ENCODE peak calls at places on chromosomes 7 and 10, in ten cellular contexts. Z is hepatocyte; N is left ventricle myocardium inferior; A is CD8-positive, alpha-beta T cell; O is RWPE2; P is psoas muscle; R is PC-3; U is GM23248; H is left lung; W is BE2C. D is an unnamed sample. For H3K9me3, the result is how much of the 10 kb centered on the place peaks cover.

GRCh38 chr7:111763221-111763791 is 201.0 kb upstream of the IMMP2L start:
- DNase-seq in Z (peak), N (no peak), H (no peak), W (peak), U (peak), P (no peak), O (no peak), A (no peak), R (peak), D (no peak)

GRCh38 chr10:114714281-114714741 is 56.2 kb upstream of the ABLIM1 start:
- DNase-seq in W (no peak), H (no peak), U (peak), N (peak), A (no peak), P (no peak), R (peak), O (peak), Z (peak), D (no peak)

GRCh38 chr7:103079836-103080235 is 4.9 kb downstream of the ARMC10 start:
- DNase-seq in R (no peak), O (no peak), Z (no peak), U (no peak), H (no peak), N (no peak), W (no peak), P (no peak), A (no peak), D (no peak)

GRCh38 chr10:17229967-17230682 is 2.1 kb downstream of the VIM start:
- DNase-seq in Z (peak), O (peak), N (peak), R (peak), H (peak), P (peak), A (peak), U (peak), W (peak), D (peak)

GRCh38 chr10:89309646-89310045 is 7.8 kb downstream of the IFIT2 start:
- DNase-seq in W (no peak), P (no peak), N (no peak), R (no peak), U (no peak), O (no peak), Z (no peak), A (no peak), H (no peak), D (no peak)

GRCh38 chr7:73830872-73831655 is at the start of gene CLDN4:
- DNase-seq in N (no peak), R (peak), O (peak), W (peak), H (peak), A (no peak), Z (peak), P (no peak), U (no peak), D (no peak)

GRCh38 chr10:101766306-101766705 is 9.6 kb downstream of the FGF8 start:
- DNase-seq in H (no peak), U (no peak), A (no peak), W (no peak), N (no peak), R (no peak), O (no peak), P (no peak), Z (no peak), D (no peak)

GRCh38 chr7:77757589-77757988 is 40.6 kb downstream of the TMEM60 start:
- DNase-seq in H (no peak), A (no peak), Z (no peak), P (no peak), R (no peak), W (no peak), N (no peak), U (no peak), O (no peak), D (no peak)

GRCh38 chr10:119919271-119919670 is 26.7 kb downstream of the SEC23IP start:
- DNase-seq in N (no peak), H (no peak), P (no peak), R (no peak), W (no peak), U (peak), O (no peak), Z (no peak), A (no peak), D (no peak)

GRCh38 chr7:44533301-44534055 is 7.7 kb downstream of the NPC1L1 start:
- DNase-seq in P (no peak), N (no peak), H (no peak), R (no peak), W (no peak), O (no peak), A (no peak), U (peak), Z (no peak), D (no peak)

GRCh38 chr10:133401981-133402725 is 8.2 kb downstream of the MTG1 start:
- DNase-seq in P (no peak), N (no peak), H (peak), O (peak), W (no peak), A (no peak), Z (no peak), R (no peak), U (no peak), D (no peak)

GRCh38 chr10:5476918-5477525 is 22.3 kb downstream of the CALML5 start:
- DNase-seq in H (no peak), P (no peak), N (no peak), W (no peak), R (no peak), O (no peak), U (peak), A (no peak), Z (peak), D (no peak)

GRCh38 chr7:21547511-21547910 is 4.7 kb downstream of the DNAH11 start:
- DNase-seq in H (no peak), W (no peak), A (no peak), N (no peak), O (no peak), P (no peak), U (no peak), R (peak), Z (no peak), D (no peak)

GRCh38 chr10:50788951-50789904 is 49.5 kb downstream of the ASAH2B start:
- DNase-seq in N (no peak), P (no peak), O (no peak), A (no peak), Z (peak), H (no peak), U (peak), W (no peak), R (peak), D (no peak)

GRCh38 chr10:69963835-69964710 is 88.6 kb upstream of the MACROH2A2 start:
- DNase-seq in P (no peak), Z (no peak), A (no peak), W (no peak), O (no peak), H (no peak), N (no peak), U (no peak), R (no peak), D (no peak)

GRCh38 chr7:47689558-47689957 is 107.6 kb upstream of the TNS3 start:
- DNase-seq in W (no peak), N (no peak), P (no peak), H (no peak), U (no peak), R (no peak), A (no peak), O (no peak), Z (no peak), D (no peak)

GRCh38 chr10:105339669-105340068 is 698.6 kb downstream of the SORCS3 start:
- DNase-seq in A (no peak), Z (no peak), W (no peak), O (no peak), H (no peak), P (no peak), U (no peak), R (no peak), N (no peak), D (no peak)

GRCh38 chr7:133854739-133855138 is 272.4 kb upstream of the LRGUK start:
- DNase-seq in P (no peak), W (no peak), A (no peak), R (peak), O (no peak), H (no peak), Z (peak), U (peak), N (no peak), D (no peak)

GRCh38 chr10:69742356-69742695 is 59.4 kb upstream of the COL13A1 start:
- DNase-seq in H (no peak), U (no peak), W (no peak), P (no peak), N (no peak), R (no peak), O (no peak), Z (no peak), A (no peak), D (no peak)

GRCh38 chr7:87152897-87153641 is 816 bp downstream of the DMTF1 start:
- DNase-seq in W (peak), H (peak), U (peak), A (peak), N (peak), Z (peak), R (peak), O (no peak), P (peak), D (no peak)

GRCh38 chr10:52283174-52283573 is 30.9 kb upstream of the DKK1 start:
- DNase-seq in W (no peak), P (no peak), U (peak), O (no peak), H (no peak), R (peak), A (no peak), Z (no peak), N (no peak), D (no peak)

GRCh38 chr10:24209421-24209770 is 458 bp downstream of the KIAA1217 start:
- DNase-seq in A (no peak), O (no peak), H (no peak), R (peak), Z (peak), P (peak), N (no peak), U (peak), W (no peak), D (no peak)

GRCh38 chr10:120432209-120432608 is 24.8 kb upstream of the PLPP4 start:
- DNase-seq in W (peak), P (no peak), H (no peak), Z (no peak), U (no peak), N (no peak), O (no peak), R (no peak), A (no peak), D (no peak)

GRCh38 chr7:67019562-67020390 is 23.1 kb downstream of the TYW1 start:
- DNase-seq in N (no peak), O (no peak), H (no peak), U (peak), P (no peak), W (no peak), R (peak), A (no peak), Z (no peak), D (no peak)

GRCh38 chr7:111108526-111108925 is 17.6 kb downstream of the LRRN3 start:
- DNase-seq in Z (no peak), O (no peak), N (no peak), P (no peak), H (no peak), A (no peak), U (peak), W (no peak), R (peak), D (no peak)

GRCh38 chr10:102523250-102524029 is 19.7 kb downstream of the SUFU start:
- DNase-seq in O (no peak), U (peak), Z (no peak), A (no peak), W (no peak), P (peak), R (no peak), H (no peak), N (no peak), D (no peak)

GRCh38 chr7:45888185-45888992 is at the start of gene IGFBP1:
- DNase-seq in A (no peak), O (no peak), Z (peak), R (no peak), W (peak), N (no peak), P (no peak), U (peak), H (peak), D (no peak)

GRCh38 chr10:96833220-96834001 is 1.3 kb downstream of the LCOR start:
- DNase-seq in N (peak), Z (peak), U (peak), R (no peak), O (no peak), H (peak), W (peak), A (no peak), P (peak), D (no peak)

GRCh38 chr7:44066494-44067063 is 1.2 kb upstream of the PGAM2 start:
- DNase-seq in U (no peak), H (peak), R (no peak), Z (no peak), N (no peak), A (no peak), P (peak), O (peak), W (no peak), D (no peak)

GRCh38 chr7:137880432-137880831 is 33.7 kb upstream of the DGKI start:
- DNase-seq in O (no peak), W (no peak), H (no peak), U (peak), N (no peak), P (no peak), Z (no peak), R (no peak), A (no peak), D (no peak)

GRCh38 chr7:23654508-23654907 is 25.5 kb upstream of the FAM221A start:
- DNase-seq in Z (peak), A (no peak), H (no peak), N (no peak), W (peak), U (peak), O (no peak), R (peak), P (no peak), D (no peak)

GRCh38 chr7:23658831-23659427 is 21.1 kb upstream of the FAM221A start:
- DNase-seq in U (no peak), P (no peak), W (no peak), H (no peak), O (no peak), A (no peak), Z (peak), N (no peak), R (no peak), D (no peak)

GRCh38 chr7:23653942-23654341 is 26.1 kb upstream of the FAM221A start:
- DNase-seq in H (no peak), A (no peak), Z (no peak), U (no peak), R (no peak), O (no peak), P (no peak), N (no peak), W (no peak), D (no peak)

DNA sequence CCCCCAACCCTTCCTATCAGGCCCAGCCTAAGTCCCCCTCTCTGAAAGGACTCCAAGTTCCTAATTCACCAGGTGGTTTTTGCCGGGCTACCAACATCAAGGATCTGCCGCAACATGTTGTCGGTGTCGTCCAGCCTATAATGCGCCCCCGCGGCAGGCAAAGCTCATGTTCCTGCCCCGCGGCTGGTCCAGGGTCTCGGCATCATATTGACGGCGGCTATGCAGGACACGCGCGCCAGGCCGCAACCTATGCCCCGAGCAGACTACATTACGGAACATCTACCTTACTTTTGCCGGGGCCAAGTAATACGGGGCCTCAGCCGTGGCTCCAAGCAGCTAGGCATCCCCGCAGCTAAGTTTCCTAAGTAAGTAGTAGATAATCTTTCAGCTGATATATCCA is 24.6 kb upstream of the FAM221A start:
- DNase-seq in A (no peak), R (no peak), W (no peak), Z (no peak), O (no peak), N (no peak), H (no peak), P (no peak), U (no peak), D (no peak)
- H3K9me3 ChIP-seq in A (under half), R (under half), W (under half), Z (under half), O (under half), N (under half), H (under half), P (under half), U (under half), D (under half)

GRCh38 chr7:13849528-13849892 is 140.0 kb downstream of the ETV1 start:
- DNase-seq in P (no peak), Z (no peak), R (no peak), A (no peak), N (no peak), O (no peak), U (peak), W (no peak), H (no peak), D (no peak)
- H3K9me3 ChIP-seq in P (under half), Z (under half), R (under half), A (under half), N (under half), O (under half), U (under half), W (under half), H (under half), D (under half)

GRCh38 chr7:158020706-158021095 is 566.9 kb downstream of the PTPRN2 start:
- DNase-seq in P (no peak), O (no peak), U (no peak), H (no peak), N (no peak), R (no peak), W (no peak), A (no peak), Z (no peak), D (no peak)
- H3K9me3 ChIP-seq in P (under half), O (under half), U (under half), H (under half), N (under half), R (under half), W (under half), A (under half), Z (under half), D (under half)

GRCh38 chr10:126917975-126918908 is 13.0 kb downstream of the DOCK1 start:
- DNase-seq in U (no peak), O (no peak), Z (no peak), N (no peak), A (no peak), H (no peak), P (no peak), R (no peak), W (no peak), D (no peak)

GRCh38 chr10:126921974-126922525 is 16.8 kb downstream of the DOCK1 start:
- DNase-seq in A (no peak), H (no peak), N (no peak), P (no peak), R (no peak), W (no peak), Z (no peak), O (no peak), U (peak), D (no peak)

GRCh38 chr10:126924180-126924914 is 19.1 kb downstream of the DOCK1 start:
- DNase-seq in W (no peak), R (no peak), Z (no peak), P (no peak), U (no peak), A (no peak), O (no peak), H (no peak), N (no peak), D (no peak)

GRCh38 chr10:126919426-126919825 is 14.2 kb downstream of the DOCK1 start:
- DNase-seq in Z (no peak), U (no peak), W (no peak), A (no peak), O (no peak), R (no peak), N (no peak), H (peak), P (no peak), D (no peak)

DNA sequence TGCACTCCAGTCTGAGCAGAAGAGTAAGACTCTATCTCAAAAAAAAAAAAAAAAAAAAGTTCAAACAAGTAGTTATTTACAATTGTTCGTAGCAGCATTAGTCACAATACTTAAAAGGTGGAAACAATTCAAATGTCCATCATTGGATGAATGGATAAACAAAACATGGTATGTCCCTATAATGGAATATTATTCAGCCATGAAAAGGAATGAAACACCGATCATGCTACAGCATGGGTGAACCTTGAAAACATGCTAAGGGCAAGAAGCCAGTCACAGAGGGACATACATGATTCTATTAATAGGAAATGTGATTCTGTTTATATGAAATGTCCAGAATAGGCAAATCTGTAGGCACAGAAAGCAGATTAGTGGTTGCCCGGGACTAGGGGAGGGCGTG is 15.9 kb downstream of the DOCK1 start:
- DNase-seq in U (no peak), Z (no peak), H (no peak), N (no peak), R (no peak), A (no peak), W (no peak), O (no peak), P (no peak), D (no peak)
- H3K9me3 ChIP-seq in U (under half), Z (under half), H (under half), N (under half), R (under half), A (under half), W (under half), O (under half), P (under half), D (under half)

GRCh38 chr10:767794-768193 is 78.3 kb upstream of the DIP2C start:
- DNase-seq in A (no peak), U (no peak), P (no peak), O (no peak), H (no peak), Z (no peak), N (no peak), W (no peak), R (no peak), D (no peak)

GRCh38 chr10:772227-772637 is 82.8 kb upstream of the DIP2C start:
- DNase-seq in W (no peak), O (no peak), R (no peak), N (no peak), P (no peak), A (no peak), U (no peak), H (peak), Z (no peak), D (no peak)

GRCh38 chr10:770975-771374 is 81.5 kb upstream of the DIP2C start:
- DNase-seq in Z (no peak), A (no peak), U (no peak), O (no peak), H (peak), R (no peak), N (no peak), W (no peak), P (no peak), D (no peak)

GRCh38 chr10:771647-772046 is 82.2 kb upstream of the DIP2C start:
- DNase-seq in Z (no peak), R (no peak), W (no peak), N (no peak), O (no peak), H (no peak), P (no peak), U (no peak), A (no peak), D (no peak)

GRCh38 chr10:767211-767610 is 77.7 kb upstream of the DIP2C start:
- DNase-seq in P (no peak), R (no peak), N (no peak), U (no peak), O (no peak), H (no peak), Z (no peak), A (no peak), W (no peak), D (no peak)
- H3K9me3 ChIP-seq in P (under half), R (under half), N (half or more), U (under half), O (under half), H (under half), Z (under half), A (under half), W (under half), D (under half)

GRCh38 chr10:36063396-36063795 is 421.3 kb upstream of the FZD8 start:
- DNase-seq in Z (no peak), P (no peak), N (no peak), H (no peak), A (no peak), O (no peak), U (no peak), R (no peak), W (no peak), D (no peak)
- H3K9me3 ChIP-seq in Z (under half), P (under half), N (under half), H (under half), A (under half), O (under half), U (under half), R (under half), W (under half), D (under half)

DNA sequence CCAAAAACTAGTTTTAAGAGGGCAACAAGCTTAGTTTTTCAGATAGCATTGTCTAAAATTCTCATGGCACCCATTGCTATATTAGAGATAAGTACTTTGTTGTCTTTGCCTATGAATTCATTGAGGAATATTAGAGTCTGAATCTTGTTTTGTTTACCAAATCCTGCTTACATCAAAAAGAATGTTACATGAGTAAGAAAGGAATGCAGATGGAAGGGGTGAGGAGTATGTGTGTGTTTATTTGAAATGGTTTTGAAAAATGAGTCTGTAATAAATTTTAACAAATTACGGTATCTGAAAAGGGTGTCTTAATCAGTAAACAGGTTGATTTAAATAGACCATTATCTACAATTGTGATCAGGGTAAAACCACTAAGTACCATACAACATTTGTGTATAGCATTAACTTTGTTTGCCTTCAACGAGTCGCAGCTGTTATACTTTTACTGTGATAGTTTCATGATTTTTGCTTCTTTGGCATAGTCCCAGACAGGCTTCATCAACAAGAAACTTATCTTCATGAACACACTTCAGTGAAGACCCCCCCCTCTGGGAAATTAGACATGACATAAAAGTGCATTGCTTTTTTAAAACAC is 1183.9 kb upstream of the C7orf33 start:
- DNase-seq in P (no peak), R (peak), U (no peak), W (no peak), O (no peak), H (no peak), Z (no peak), A (no peak), N (no peak), D (no peak)
- H3K9me3 ChIP-seq in P (under half), R (under half), U (under half), W (under half), O (under half), H (under half), Z (under half), A (under half), N (under half), D (under half)

D was measured in T-helper 17 cell.